ENCODE peak calls at places on chromosomes 4 and X, in eight cellular contexts. Q is A549, W is transverse colon, U is sigmoid colon, V is SK-N-SH, S is esophagus muscularis mucosa, P is GM12878, K is stomach. Z is an unnamed sample.

GRCh38 chrX:49242545-49243066 is 7.3 kb downstream of the CCDC22 start:
- DNase-seq in Q (no peak), W (no peak), U (peak), V (no peak), S (no peak), P (no peak), K (no peak), Z (no peak)

GRCh38 chr4:865572-865971 is 39.6 kb upstream of the CPLX1 start:
- DNase-seq in Q (no peak), W (no peak), U (no peak), V (no peak), S (no peak), P (no peak), K (no peak), Z (no peak)

GRCh38 chrX:77749695-77750094 is 36.3 kb downstream of the ATRX start:
- DNase-seq in Q (peak), W (no peak), U (no peak), V (no peak), S (no peak), P (no peak), K (no peak), Z (no peak)

GRCh38 chr4:7322166-7322991 is 112.4 kb downstream of the PSAPL1 start:
- DNase-seq in Q (no peak), W (no peak), U (no peak), V (no peak), S (no peak), P (no peak), K (no peak), Z (no peak)

GRCh38 chr4:7310441-7310840 is 118.1 kb downstream of the SORCS2 start:
- DNase-seq in Q (no peak), W (no peak), U (no peak), V (no peak), S (no peak), P (no peak), K (no peak), Z (no peak)

GRCh38 chr4:23368081-23368697 is 521.7 kb downstream of the PPARGC1A start:
- DNase-seq in Q (no peak), W (peak), U (no peak), V (peak), S (no peak), P (no peak), K (peak), Z (no peak)

GRCh38 chrX:79078114-79078513 is 66.4 kb upstream of the GPR174 start:
- DNase-seq in Q (no peak), W (peak), U (no peak), V (no peak), S (no peak), P (no peak), K (no peak), Z (no peak)

GRCh38 chr4:8557151-8558076 is 22.8 kb upstream of the GPR78 start:
- DNase-seq in Q (no peak), W (no peak), U (no peak), V (no peak), S (no peak), P (no peak), K (no peak), Z (no peak)

GRCh38 chr4:76729991-76730390 is 168.0 kb downstream of the SOWAHB start:
- DNase-seq in Q (no peak), W (no peak), U (no peak), V (no peak), S (no peak), P (no peak), K (no peak), Z (no peak)

GRCh38 chr4:107153956-107154355 is 117.8 kb upstream of the DKK2 start:
- DNase-seq in Q (no peak), W (no peak), U (no peak), V (no peak), S (no peak), P (no peak), K (no peak), Z (no peak)

GRCh38 chr4:146336413-146336807 is 122.1 kb downstream of the REELD1 start:
- DNase-seq in Q (no peak), W (no peak), U (no peak), V (no peak), S (no peak), P (no peak), K (no peak), Z (no peak)
- TF ChIP-seq EP300 in Q (peak), W (no peak), U (no peak), V (no peak), S (no peak), P (no peak), K (no peak), Z (no peak)

GRCh38 chrX:29872831-29873230 is 342.5 kb upstream of the MAGEB2 start:
- DNase-seq in Q (no peak), W (no peak), U (no peak), V (no peak), S (no peak), P (no peak), K (no peak), Z (no peak)
- TF ChIP-seq EP300 in Q (no peak), W (no peak), U (no peak), V (no peak), S (no peak), P (no peak), K (no peak), Z (no peak)

GRCh38 chrX:105038672-105039328 is 181.7 kb downstream of the TEX13A start:
- DNase-seq in Q (no peak), W (no peak), U (no peak), V (no peak), S (no peak), P (no peak), K (no peak), Z (no peak)
- TF ChIP-seq EP300 in Q (no peak), W (no peak), U (no peak), V (no peak), S (no peak), P (no peak), K (no peak), Z (no peak)

GRCh38 chr4:70721747-70722146 is at the start of gene RUFY3:
- DNase-seq in Q (no peak), W (no peak), U (peak), V (peak), S (no peak), P (no peak), K (no peak), Z (no peak)

GRCh38 chr4:70718811-70719604 is 2.8 kb upstream of the RUFY3 start:
- DNase-seq in Q (no peak), W (no peak), U (no peak), V (no peak), S (no peak), P (no peak), K (no peak), Z (no peak)

GRCh38 chr4:70724463-70724862 is 2.7 kb downstream of the RUFY3 start:
- DNase-seq in Q (no peak), W (no peak), U (no peak), V (no peak), S (no peak), P (no peak), K (no peak), Z (no peak)

GRCh38 chr4:70725633-70726032 is 3.9 kb downstream of the RUFY3 start:
- DNase-seq in Q (no peak), W (no peak), U (no peak), V (no peak), S (no peak), P (no peak), K (no peak), Z (no peak)

DNA sequence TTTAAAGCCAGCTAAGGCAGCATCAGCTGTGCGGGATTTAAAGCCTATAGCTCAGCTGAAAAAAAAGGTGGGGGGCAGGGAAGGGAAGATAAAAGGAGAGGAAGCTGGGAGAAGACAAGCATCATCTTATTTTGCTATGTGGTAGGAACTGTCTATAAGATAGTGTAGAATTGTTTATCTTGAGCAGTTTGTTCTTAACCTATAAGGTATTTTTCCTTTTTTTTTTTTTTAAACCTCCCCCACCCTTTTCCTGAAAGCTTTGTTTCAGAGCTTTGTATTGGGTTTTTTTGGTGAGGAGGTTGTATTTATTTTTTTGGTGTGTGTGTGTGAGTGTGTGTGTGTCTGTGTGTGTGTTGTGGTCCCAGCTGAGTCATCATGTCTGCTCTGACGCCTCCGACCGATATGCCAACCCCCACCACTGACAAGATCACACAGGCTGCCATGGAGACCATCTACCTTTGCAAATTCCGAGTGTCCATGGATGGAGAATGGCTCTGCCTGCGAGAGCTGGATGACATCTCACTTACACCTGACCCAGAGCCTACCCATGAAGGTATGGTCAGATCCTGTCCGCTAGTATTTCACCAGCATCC is 531 bp downstream of the RUFY3 start:
- DNase-seq in Q (no peak), W (no peak), U (no peak), V (peak), S (no peak), P (no peak), K (no peak), Z (no peak)
- TF ChIP-seq EP300 in Q (no peak), W (no peak), U (no peak), V (no peak), S (no peak), P (no peak), K (no peak), Z (no peak)

GRCh38 chrX:9482837-9483236 is 18.0 kb downstream of the TBL1X start:
- DNase-seq in Q (no peak), W (no peak), U (no peak), V (no peak), S (no peak), P (no peak), K (no peak), Z (no peak)

GRCh38 chrX:9483376-9483775 is 18.5 kb downstream of the TBL1X start:
- DNase-seq in Q (no peak), W (no peak), U (no peak), V (no peak), S (no peak), P (no peak), K (no peak), Z (no peak)

GRCh38 chrX:9476810-9477575 is 12.1 kb downstream of the TBL1X start:
- DNase-seq in Q (no peak), W (no peak), U (no peak), V (no peak), S (no peak), P (no peak), K (no peak), Z (no peak)

GRCh38 chrX:9486786-9487185 is 21.9 kb downstream of the TBL1X start:
- DNase-seq in Q (no peak), W (no peak), U (no peak), V (no peak), S (no peak), P (no peak), K (no peak), Z (no peak)

GRCh38 chrX:9482408-9482807 is 17.6 kb downstream of the TBL1X start:
- DNase-seq in Q (no peak), W (no peak), U (no peak), V (no peak), S (no peak), P (no peak), K (no peak), Z (no peak)
- TF ChIP-seq EP300 in Q (no peak), W (no peak), U (no peak), V (no peak), S (no peak), P (no peak), K (no peak), Z (no peak)

GRCh38 chr4:3449574-3450534 is 8.1 kb downstream of the HGFAC start:
- DNase-seq in Q (no peak), W (no peak), U (no peak), V (no peak), S (no peak), P (no peak), K (no peak), Z (no peak)

GRCh38 chr4:3452376-3452775 is 10.6 kb downstream of the HGFAC start:
- DNase-seq in Q (no peak), W (no peak), U (no peak), V (no peak), S (no peak), P (no peak), K (no peak), Z (no peak)

GRCh38 chr4:3449047-3449573 is 7.3 kb downstream of the HGFAC start:
- DNase-seq in Q (no peak), W (no peak), U (no peak), V (no peak), S (no peak), P (no peak), K (no peak), Z (no peak)

GRCh38 chr4:3450643-3451042 is 8.9 kb downstream of the HGFAC start:
- DNase-seq in Q (no peak), W (no peak), U (no peak), V (no peak), S (no peak), P (no peak), K (no peak), Z (no peak)

DNA sequence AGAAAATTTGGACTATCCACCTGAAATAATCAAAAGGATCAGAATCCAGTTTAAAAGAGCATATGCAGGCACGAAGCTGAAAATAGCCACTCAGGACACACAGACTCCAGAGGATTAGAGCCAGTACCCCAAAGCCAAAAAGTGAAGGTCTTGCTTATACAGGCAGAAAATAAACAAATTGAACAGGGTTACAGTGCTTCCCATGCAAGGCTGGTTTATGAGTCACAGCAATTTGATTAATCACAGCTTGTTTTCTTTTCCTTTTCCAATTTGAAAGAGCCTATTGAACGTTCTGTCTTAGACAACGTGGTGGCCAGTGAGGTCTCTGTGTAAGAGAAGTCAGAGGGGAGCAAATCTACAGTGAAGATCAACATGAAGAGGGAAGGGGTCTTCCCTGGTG is 10.2 kb downstream of the HGFAC start:
- DNase-seq in Q (no peak), W (no peak), U (no peak), V (no peak), S (no peak), P (no peak), K (no peak), Z (no peak)
- TF ChIP-seq EP300 in Q (no peak), W (no peak), U (no peak), V (no peak), S (no peak), P (no peak), K (no peak), Z (no peak)

GRCh38 chrX:2620576-2620975 is 70.5 kb upstream of the CD99 start:
- DNase-seq in Q (no peak), W (no peak), U (no peak), V (no peak), S (no peak), P (no peak), K (no peak), Z (no peak)

GRCh38 chrX:2610246-2611170 is 80.6 kb upstream of the CD99 start:
- DNase-seq in Q (no peak), W (no peak), U (no peak), V (no peak), S (no peak), P (no peak), K (no peak), Z (no peak)

GRCh38 chrX:2609431-2610238 is 81.5 kb upstream of the CD99 start:
- DNase-seq in Q (peak), W (no peak), U (peak), V (no peak), S (no peak), P (no peak), K (no peak), Z (no peak)

GRCh38 chrX:2614911-2615310 is 76.2 kb upstream of the CD99 start:
- DNase-seq in Q (no peak), W (no peak), U (no peak), V (no peak), S (no peak), P (no peak), K (no peak), Z (no peak)
- TF ChIP-seq EP300 in Q (no peak), W (no peak), U (no peak), V (no peak), S (no peak), P (no peak), K (no peak), Z (no peak)

Z was measured in suprapubic skin.